ENCODE peak calls at places on chromosomes 2 and 18, in five cellular contexts. One of them, this sample, is unnamed. For H3K4me1, the result is how much of the 10 kb centered on the place peaks cover.

GRCh38 chr2:33144243-33144642 is 197.5 kb downstream of the LTBP1 start:
- DNase-seq in SJSA1: no peak
- DNase-seq in heart left ventricle: no peak
- DNase-seq in lung: no peak
- DNase-seq in kidney: no peak
- DNase-seq in this sample: no peak

GRCh38 chr2:95076705-95077520 is 44.7 kb downstream of the MRPS5 start:
- DNase-seq in SJSA1: no peak
- DNase-seq in heart left ventricle: peak
- DNase-seq in lung: peak
- DNase-seq in kidney: peak
- DNase-seq in this sample: no peak

GRCh38 chr2:228023619-228024018 is 152.2 kb downstream of the DAW1 start:
- DNase-seq in SJSA1: no peak
- DNase-seq in heart left ventricle: no peak
- DNase-seq in lung: no peak
- DNase-seq in kidney: no peak
- DNase-seq in this sample: no peak

GRCh38 chr2:65050931-65051330 is 5.3 kb upstream of the CEP68 start:
- DNase-seq in SJSA1: no peak
- DNase-seq in heart left ventricle: no peak
- DNase-seq in lung: no peak
- DNase-seq in kidney: no peak
- DNase-seq in this sample: no peak

GRCh38 chr18:46646468-46646867 is 10.6 kb downstream of the LOXHD1 start:
- DNase-seq in SJSA1: no peak
- DNase-seq in heart left ventricle: no peak
- DNase-seq in lung: no peak
- DNase-seq in kidney: no peak
- DNase-seq in this sample: no peak

GRCh38 chr2:211270257-211270656 is 713.9 kb downstream of the CPS1 start:
- DNase-seq in SJSA1: no peak
- DNase-seq in heart left ventricle: no peak
- DNase-seq in lung: no peak
- DNase-seq in kidney: no peak
- DNase-seq in this sample: no peak

GRCh38 chr2:143473206-143473605 is 344.0 kb downstream of the ARHGAP15 start:
- DNase-seq in SJSA1: no peak
- DNase-seq in heart left ventricle: no peak
- DNase-seq in lung: no peak
- DNase-seq in kidney: no peak
- DNase-seq in this sample: no peak

GRCh38 chr18:59517446-59518171 is 158.5 kb upstream of the LMAN1 start:
- DNase-seq in SJSA1: no peak
- DNase-seq in heart left ventricle: no peak
- DNase-seq in lung: no peak
- DNase-seq in kidney: no peak
- DNase-seq in this sample: no peak

GRCh38 chr18:79467126-79467525 is 71.4 kb downstream of the NFATC1 start:
- DNase-seq in SJSA1: no peak
- DNase-seq in heart left ventricle: no peak
- DNase-seq in lung: no peak
- DNase-seq in kidney: no peak
- DNase-seq in this sample: no peak

GRCh38 chr18:43620936-43621335 is 343.6 kb upstream of the SYT4 start:
- DNase-seq in SJSA1: no peak
- DNase-seq in heart left ventricle: no peak
- DNase-seq in lung: no peak
- DNase-seq in kidney: no peak
- DNase-seq in this sample: no peak

GRCh38 chr2:105315314-105315713 is 14.2 kb downstream of the TGFBRAP1 start:
- DNase-seq in SJSA1: no peak
- DNase-seq in heart left ventricle: no peak
- DNase-seq in lung: no peak
- DNase-seq in kidney: no peak
- DNase-seq in this sample: no peak

GRCh38 chr18:21453512-21453862 is 147.0 kb downstream of the ESCO1 start:
- DNase-seq in SJSA1: no peak
- DNase-seq in heart left ventricle: no peak
- DNase-seq in lung: no peak
- DNase-seq in kidney: no peak
- DNase-seq in this sample: no peak

GRCh38 chr2:231932985-231933915 is 7.1 kb upstream of the NPPC start:
- DNase-seq in SJSA1: peak
- DNase-seq in heart left ventricle: no peak
- DNase-seq in lung: no peak
- DNase-seq in kidney: no peak
- DNase-seq in this sample: no peak

GRCh38 chr2:174776223-174776622 is 12.0 kb upstream of the CHRNA1 start:
- DNase-seq in SJSA1: no peak
- DNase-seq in heart left ventricle: no peak
- DNase-seq in lung: no peak
- DNase-seq in kidney: no peak
- DNase-seq in this sample: no peak

GRCh38 chr2:171529914-171530313 is 7.6 kb downstream of the CYBRD1 start:
- DNase-seq in SJSA1: no peak
- DNase-seq in heart left ventricle: no peak
- DNase-seq in lung: no peak
- DNase-seq in kidney: no peak
- DNase-seq in this sample: no peak

GRCh38 chr2:231521-232185 is 32.2 kb downstream of the SH3YL1 start:
- DNase-seq in SJSA1: no peak
- DNase-seq in heart left ventricle: no peak
- DNase-seq in lung: no peak
- DNase-seq in kidney: no peak
- DNase-seq in this sample: no peak

GRCh38 chr18:39701839-39702238 is 2136.2 kb upstream of the CELF4 start:
- DNase-seq in SJSA1: no peak
- DNase-seq in heart left ventricle: no peak
- DNase-seq in lung: no peak
- DNase-seq in kidney: no peak
- DNase-seq in this sample: no peak

GRCh38 chr18:71036783-71037182 is 747.9 kb downstream of the SOCS6 start:
- DNase-seq in SJSA1: no peak
- DNase-seq in heart left ventricle: no peak
- DNase-seq in lung: no peak
- DNase-seq in kidney: no peak
- DNase-seq in this sample: no peak

GRCh38 chr2:218607436-218608115 is at the start of gene PLCD4:
- DNase-seq in SJSA1: no peak
- DNase-seq in heart left ventricle: no peak
- DNase-seq in lung: no peak
- DNase-seq in kidney: no peak
- DNase-seq in this sample: peak

GRCh38 chr18:41809652-41810051 is 145.4 kb upstream of the PIK3C3 start:
- DNase-seq in SJSA1: no peak
- DNase-seq in heart left ventricle: no peak
- DNase-seq in lung: no peak
- DNase-seq in kidney: no peak
- DNase-seq in this sample: no peak

GRCh38 chr2:241550616-241551580 is 7.6 kb upstream of the BOK start:
- DNase-seq in SJSA1: no peak
- DNase-seq in heart left ventricle: no peak
- DNase-seq in lung: no peak
- DNase-seq in kidney: no peak
- DNase-seq in this sample: no peak

GRCh38 chr2:235300368-235301201 is 193.3 kb upstream of the AGAP1 start:
- DNase-seq in SJSA1: peak
- DNase-seq in heart left ventricle: no peak
- DNase-seq in lung: peak
- DNase-seq in kidney: peak
- DNase-seq in this sample: no peak

GRCh38 chr2:32946314-32947075 is at the start of gene LTBP1:
- DNase-seq in SJSA1: peak
- DNase-seq in heart left ventricle: peak
- DNase-seq in lung: peak
- DNase-seq in kidney: peak
- DNase-seq in this sample: no peak

GRCh38 chr2:119483896-119484718 is 40.2 kb downstream of the SCTR start:
- DNase-seq in SJSA1: peak
- DNase-seq in heart left ventricle: no peak
- DNase-seq in lung: peak
- DNase-seq in kidney: peak
- DNase-seq in this sample: no peak

GRCh38 chr18:25832008-25832604 is 258.3 kb downstream of the SS18 start:
- DNase-seq in SJSA1: peak
- DNase-seq in heart left ventricle: peak
- DNase-seq in lung: no peak
- DNase-seq in kidney: no peak
- DNase-seq in this sample: no peak

GRCh38 chr18:59823611-59824195 is 76.1 kb upstream of the PMAIP1 start:
- DNase-seq in SJSA1: peak
- DNase-seq in heart left ventricle: peak
- DNase-seq in lung: peak
- DNase-seq in kidney: no peak
- DNase-seq in this sample: no peak

GRCh38 chr2:6977095-6977777 is 60.0 kb downstream of the RNF144A start:
- DNase-seq in SJSA1: no peak
- DNase-seq in heart left ventricle: peak
- DNase-seq in lung: peak
- DNase-seq in kidney: no peak
- DNase-seq in this sample: no peak

GRCh38 chr2:235521844-235522243 is 28.0 kb downstream of the AGAP1 start:
- DNase-seq in SJSA1: no peak
- DNase-seq in heart left ventricle: no peak
- DNase-seq in lung: no peak
- DNase-seq in kidney: no peak
- DNase-seq in this sample: no peak

GRCh38 chr18:406677-407076 is 93.8 kb downstream of the COLEC12 start:
- DNase-seq in SJSA1: no peak
- DNase-seq in heart left ventricle: no peak
- DNase-seq in lung: no peak
- DNase-seq in kidney: no peak
- DNase-seq in this sample: no peak

GRCh38 chr2:191539068-191539467 is 138.9 kb upstream of the NABP1 start:
- DNase-seq in SJSA1: no peak
- DNase-seq in heart left ventricle: no peak
- DNase-seq in lung: no peak
- DNase-seq in kidney: no peak
- DNase-seq in this sample: no peak

DNA sequence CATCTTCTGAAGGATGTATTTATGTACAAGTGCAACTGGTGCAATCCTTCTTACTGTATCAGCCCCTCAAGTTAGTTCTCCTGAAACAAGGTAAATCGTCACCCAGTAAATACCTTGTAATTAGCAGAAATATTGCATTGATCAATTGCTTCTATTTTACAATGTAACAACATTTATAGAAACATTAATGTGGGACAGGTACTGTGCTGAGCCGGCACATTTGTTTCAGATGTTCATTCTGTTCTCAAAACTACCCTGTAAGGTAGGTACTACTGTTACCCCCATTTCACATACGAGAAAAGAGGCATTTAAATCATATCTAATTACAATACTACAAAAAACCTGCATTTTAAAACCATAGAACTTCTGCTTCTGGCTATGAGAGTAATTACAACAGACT is 19.5 kb downstream of the RTN4 start:
- DNase-seq in SJSA1: no peak
- DNase-seq in heart left ventricle: no peak
- DNase-seq in lung: no peak
- DNase-seq in kidney: no peak
- DNase-seq in this sample: no peak
- H3K4me1 ChIP-seq in SJSA1: under half
- H3K4me1 ChIP-seq in heart left ventricle: half or more
- H3K4me1 ChIP-seq in lung: under half
- H3K4me1 ChIP-seq in kidney: under half
- H3K4me1 ChIP-seq in this sample: half or more

DNA sequence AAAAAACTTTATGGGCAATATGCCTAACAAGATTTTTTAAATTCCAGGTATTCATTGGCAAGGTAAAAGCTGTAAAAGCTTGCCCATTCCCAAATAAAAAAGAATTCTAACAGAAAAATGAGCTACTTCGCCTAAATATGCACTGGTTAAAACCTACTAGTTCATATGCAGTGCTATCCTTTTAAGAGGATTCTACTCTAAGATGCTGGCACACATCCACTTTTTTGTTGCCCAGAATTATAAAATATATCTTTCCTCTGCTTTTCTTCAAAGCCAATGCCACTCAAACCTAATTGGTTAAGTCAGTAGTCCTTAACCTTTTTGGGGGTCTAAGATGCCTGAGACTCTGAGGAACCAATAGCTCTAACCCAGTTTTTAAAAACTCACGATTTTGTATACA is 3.2 kb downstream of the XPO1 start:
- DNase-seq in SJSA1: no peak
- DNase-seq in heart left ventricle: no peak
- DNase-seq in lung: no peak
- DNase-seq in kidney: no peak
- DNase-seq in this sample: no peak
- H3K27ac ChIP-seq in SJSA1: no peak
- H3K27ac ChIP-seq in heart left ventricle: peak
- H3K27ac ChIP-seq in lung: no peak
- H3K27ac ChIP-seq in kidney: no peak
- H3K27ac ChIP-seq in this sample: peak

GRCh38 chr2:74760875-74761630 is 72.9 kb upstream of the HK2 start:
- DNase-seq in SJSA1: no peak
- DNase-seq in heart left ventricle: no peak
- DNase-seq in lung: peak
- DNase-seq in kidney: no peak
- DNase-seq in this sample: no peak

GRCh38 chr2:74763962-74764428 is 69.9 kb upstream of the HK2 start:
- DNase-seq in SJSA1: no peak
- DNase-seq in heart left ventricle: no peak
- DNase-seq in lung: no peak
- DNase-seq in kidney: no peak
- DNase-seq in this sample: no peak

GRCh38 chr2:74756356-74756890 is 77.5 kb upstream of the HK2 start:
- DNase-seq in SJSA1: no peak
- DNase-seq in heart left ventricle: no peak
- DNase-seq in lung: no peak
- DNase-seq in kidney: no peak
- DNase-seq in this sample: no peak

GRCh38 chr2:74762789-74763188 is 71.1 kb upstream of the HK2 start:
- DNase-seq in SJSA1: no peak
- DNase-seq in heart left ventricle: no peak
- DNase-seq in lung: no peak
- DNase-seq in kidney: no peak
- DNase-seq in this sample: no peak

DNA sequence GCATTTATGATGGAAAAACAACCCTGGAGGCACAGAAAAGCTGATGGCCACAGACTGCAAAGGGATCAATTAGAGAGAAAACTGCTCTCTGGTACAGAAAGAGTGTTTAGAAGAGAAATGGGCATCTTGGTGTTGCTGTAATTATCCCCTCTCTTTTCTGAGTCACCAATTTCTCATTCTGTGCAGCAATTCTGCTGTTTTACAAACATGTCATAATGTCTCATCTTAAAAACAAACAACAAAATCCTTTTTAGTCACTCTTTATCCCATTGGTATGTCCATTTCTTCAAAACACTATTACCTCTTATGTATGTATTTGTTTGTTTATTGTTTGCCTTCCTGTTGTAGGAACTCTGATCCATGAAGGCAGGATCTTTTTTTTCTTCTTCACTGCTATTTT is 73.9 kb upstream of the HK2 start:
- DNase-seq in SJSA1: no peak
- DNase-seq in heart left ventricle: no peak
- DNase-seq in lung: no peak
- DNase-seq in kidney: no peak
- DNase-seq in this sample: no peak
- H3K4me3 ChIP-seq in SJSA1: no peak
- H3K4me3 ChIP-seq in heart left ventricle: no peak
- H3K4me3 ChIP-seq in lung: no peak
- H3K4me3 ChIP-seq in kidney: no peak
- H3K4me3 ChIP-seq in this sample: no peak

GRCh38 chr2:29014331-29014730 is 33.2 kb downstream of the TOGARAM2 start:
- DNase-seq in SJSA1: no peak
- DNase-seq in heart left ventricle: no peak
- DNase-seq in lung: no peak
- DNase-seq in kidney: no peak
- DNase-seq in this sample: no peak
- H3K4me1 ChIP-seq in SJSA1: under half
- H3K4me1 ChIP-seq in heart left ventricle: half or more
- H3K4me1 ChIP-seq in lung: under half
- H3K4me1 ChIP-seq in kidney: under half
- H3K4me1 ChIP-seq in this sample: under half